ENCODE peak calls at places on chromosomes 11 and 22, in eight cellular contexts. One of them, this sample, is unnamed.

GRCh38 chr11:73388241-73389133 is 12.3 kb downstream of the RELT start:
- DNase-seq in fibroblast of lung: no peak
- DNase-seq in fibroblast of mammary gland: no peak
- DNase-seq in lower lobe of right lung: peak; percentile 80
- DNase-seq in MCF 10A: peak; percentile 54
- DNase-seq in lower leg skin: no peak
- DNase-seq in BE2C: no peak
- DNase-seq in HFF-Myc: no peak
- DNase-seq in this sample: no peak

GRCh38 chr22:46031965-46032851 is 55.2 kb upstream of the WNT7B start:
- DNase-seq in lower leg skin: no peak
- DNase-seq in MCF 10A: no peak
- DNase-seq in fibroblast of lung: no peak
- DNase-seq in fibroblast of mammary gland: no peak
- DNase-seq in lower lobe of right lung: peak; percentile 36
- DNase-seq in BE2C: no peak
- DNase-seq in HFF-Myc: no peak
- DNase-seq in this sample: no peak

GRCh38 chr11:121359587-121359986 is 67.0 kb downstream of the SC5D start:
- DNase-seq in lower lobe of right lung: no peak
- DNase-seq in fibroblast of mammary gland: no peak
- DNase-seq in BE2C: no peak
- DNase-seq in HFF-Myc: no peak
- DNase-seq in lower leg skin: no peak
- DNase-seq in fibroblast of lung: no peak
- DNase-seq in MCF 10A: no peak
- DNase-seq in this sample: no peak

GRCh38 chr11:130576146-130576545 is 127.7 kb downstream of the ADAMTS15 start:
- DNase-seq in BE2C: no peak
- DNase-seq in lower leg skin: no peak
- DNase-seq in fibroblast of lung: no peak
- DNase-seq in fibroblast of mammary gland: no peak
- DNase-seq in MCF 10A: no peak
- DNase-seq in lower lobe of right lung: no peak
- DNase-seq in HFF-Myc: no peak
- DNase-seq in this sample: no peak

GRCh38 chr22:21970037-21970799 is 12.4 kb downstream of the TOP3B start:
- DNase-seq in HFF-Myc: no peak
- DNase-seq in BE2C: no peak
- DNase-seq in fibroblast of mammary gland: no peak
- DNase-seq in MCF 10A: no peak
- DNase-seq in lower leg skin: no peak
- DNase-seq in lower lobe of right lung: no peak
- DNase-seq in fibroblast of lung: no peak
- DNase-seq in this sample: no peak

GRCh38 chr11:119626910-119627305 is 102.1 kb downstream of the NECTIN1 start:
- DNase-seq in BE2C: no peak
- DNase-seq in lower lobe of right lung: no peak
- DNase-seq in HFF-Myc: no peak
- DNase-seq in MCF 10A: no peak
- DNase-seq in lower leg skin: no peak
- DNase-seq in fibroblast of mammary gland: no peak
- DNase-seq in fibroblast of lung: no peak
- DNase-seq in this sample: peak; percentile 23

GRCh38 chr11:58330861-58331260 is 28.0 kb downstream of the OR5B17 start:
- DNase-seq in fibroblast of mammary gland: peak; percentile 51
- DNase-seq in BE2C: no peak
- DNase-seq in fibroblast of lung: peak; percentile 81
- DNase-seq in MCF 10A: no peak
- DNase-seq in HFF-Myc: no peak
- DNase-seq in lower leg skin: no peak
- DNase-seq in lower lobe of right lung: no peak
- DNase-seq in this sample: no peak

GRCh38 chr11:45713573-45713972 is 48.2 kb upstream of the CHST1 start:
- DNase-seq in lower leg skin: no peak
- DNase-seq in fibroblast of lung: no peak
- DNase-seq in lower lobe of right lung: no peak
- DNase-seq in fibroblast of mammary gland: peak; percentile 28
- DNase-seq in HFF-Myc: no peak
- DNase-seq in MCF 10A: peak; percentile 38
- DNase-seq in BE2C: no peak
- DNase-seq in this sample: no peak

GRCh38 chr11:27277843-27278242 is 85.2 kb downstream of the CCDC34 start:
- DNase-seq in fibroblast of lung: no peak
- DNase-seq in BE2C: no peak
- DNase-seq in MCF 10A: no peak
- DNase-seq in HFF-Myc: no peak
- DNase-seq in fibroblast of mammary gland: no peak
- DNase-seq in lower leg skin: no peak
- DNase-seq in lower lobe of right lung: no peak
- DNase-seq in this sample: no peak

GRCh38 chr11:96134622-96135021 is 208.4 kb downstream of the MAML2 start:
- DNase-seq in lower lobe of right lung: no peak
- DNase-seq in fibroblast of lung: no peak
- DNase-seq in HFF-Myc: no peak
- DNase-seq in fibroblast of mammary gland: no peak
- DNase-seq in lower leg skin: no peak
- DNase-seq in BE2C: no peak
- DNase-seq in MCF 10A: no peak
- DNase-seq in this sample: no peak

GRCh38 chr11:3159296-3160190 is 5.6 kb downstream of the OSBPL5 start:
- DNase-seq in fibroblast of mammary gland: peak; percentile 29
- DNase-seq in MCF 10A: no peak
- DNase-seq in BE2C: peak; percentile 65
- DNase-seq in fibroblast of lung: no peak
- DNase-seq in HFF-Myc: no peak
- DNase-seq in lower leg skin: no peak
- DNase-seq in lower lobe of right lung: peak; percentile 76
- DNase-seq in this sample: no peak

GRCh38 chr11:4672470-4672869 is 25.2 kb downstream of the OR51E2 start:
- DNase-seq in fibroblast of mammary gland: no peak
- DNase-seq in BE2C: no peak
- DNase-seq in lower leg skin: no peak
- DNase-seq in fibroblast of lung: peak; percentile 23
- DNase-seq in HFF-Myc: no peak
- DNase-seq in MCF 10A: no peak
- DNase-seq in lower lobe of right lung: no peak
- DNase-seq in this sample: no peak

GRCh38 chr11:75706260-75706729 is 11.3 kb upstream of the MOGAT2 start:
- DNase-seq in fibroblast of lung: peak; percentile 58
- DNase-seq in fibroblast of mammary gland: peak; percentile 80
- DNase-seq in lower lobe of right lung: peak; percentile 84
- DNase-seq in HFF-Myc: peak; percentile 30
- DNase-seq in MCF 10A: peak; percentile 82
- DNase-seq in lower leg skin: peak; percentile 92
- DNase-seq in BE2C: peak; percentile 78
- DNase-seq in this sample: peak; percentile 87

GRCh38 chr11:117045956-117046355 is 52.3 kb downstream of the SIK3 start:
- DNase-seq in fibroblast of lung: no peak
- DNase-seq in BE2C: no peak
- DNase-seq in MCF 10A: peak; percentile 84
- DNase-seq in HFF-Myc: no peak
- DNase-seq in lower lobe of right lung: no peak
- DNase-seq in lower leg skin: no peak
- DNase-seq in fibroblast of mammary gland: peak; percentile 77
- DNase-seq in this sample: no peak

GRCh38 chr11:69640995-69641581 is at the start of gene CCND1:
- DNase-seq in lower leg skin: peak; percentile 94
- DNase-seq in lower lobe of right lung: peak; percentile 80
- DNase-seq in BE2C: peak; percentile 90
- DNase-seq in fibroblast of mammary gland: peak; percentile 92
- DNase-seq in HFF-Myc: peak; percentile 91
- DNase-seq in fibroblast of lung: peak; percentile 91
- DNase-seq in MCF 10A: peak; percentile 88
- DNase-seq in this sample: peak; percentile 95

GRCh38 chr11:62664405-62665074 is 470 bp downstream of the C11orf98 start:
- DNase-seq in lower leg skin: no peak
- DNase-seq in MCF 10A: peak; percentile 65
- DNase-seq in HFF-Myc: no peak
- DNase-seq in BE2C: peak; percentile 45
- DNase-seq in fibroblast of lung: peak; percentile 67
- DNase-seq in fibroblast of mammary gland: peak; percentile 43
- DNase-seq in lower lobe of right lung: peak; percentile 67
- DNase-seq in this sample: peak; percentile 74

GRCh38 chr11:33350287-33350686 is 93.1 kb downstream of the HIPK3 start:
- DNase-seq in lower leg skin: no peak
- DNase-seq in fibroblast of lung: no peak
- DNase-seq in HFF-Myc: no peak
- DNase-seq in lower lobe of right lung: no peak
- DNase-seq in MCF 10A: no peak
- DNase-seq in BE2C: no peak
- DNase-seq in fibroblast of mammary gland: no peak
- DNase-seq in this sample: no peak

GRCh38 chr22:25482868-25483639 is 81.4 kb upstream of the GRK3 start:
- DNase-seq in lower leg skin: peak; percentile 13
- DNase-seq in HFF-Myc: no peak
- DNase-seq in MCF 10A: no peak
- DNase-seq in fibroblast of mammary gland: no peak
- DNase-seq in fibroblast of lung: no peak
- DNase-seq in BE2C: no peak
- DNase-seq in lower lobe of right lung: no peak
- DNase-seq in this sample: no peak

DNA sequence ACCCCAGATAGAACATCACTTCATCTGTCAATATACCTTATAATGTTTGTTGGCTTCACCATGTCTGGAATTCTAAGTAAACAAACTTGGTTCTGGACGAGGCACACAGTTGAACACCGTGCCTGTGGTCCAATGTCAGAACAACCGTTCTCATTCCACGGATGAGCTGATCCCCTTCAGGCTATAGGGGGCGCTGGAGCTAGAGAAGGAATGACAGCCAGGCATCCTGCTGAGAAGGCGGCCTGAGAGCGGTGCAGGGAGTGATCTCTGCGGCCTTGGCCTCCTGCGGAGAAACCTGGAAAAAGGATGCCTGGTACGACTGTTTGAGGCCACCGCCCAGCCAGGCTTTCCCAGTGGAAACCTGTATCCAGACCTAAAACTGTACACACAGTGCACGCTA is 48.7 kb downstream of the FDX1 start:
- DNase-seq in HFF-Myc: no peak
- DNase-seq in MCF 10A: no peak
- DNase-seq in lower lobe of right lung: no peak
- DNase-seq in BE2C: peak; percentile 28
- DNase-seq in fibroblast of mammary gland: no peak
- DNase-seq in lower leg skin: no peak
- DNase-seq in fibroblast of lung: no peak
- DNase-seq in this sample: peak; percentile 79
- TF ChIP-seq CTCF in HFF-Myc: peak; percentile 26
- TF ChIP-seq CTCF in MCF 10A: no peak
- TF ChIP-seq CTCF in lower lobe of right lung: peak; percentile 15
- TF ChIP-seq CTCF in BE2C: peak; percentile 49
- TF ChIP-seq CTCF in fibroblast of mammary gland: peak; percentile 14
- TF ChIP-seq CTCF in lower leg skin: no peak
- TF ChIP-seq CTCF in fibroblast of lung: peak; percentile 22
- TF ChIP-seq CTCF in this sample: peak; percentile 89

DNA sequence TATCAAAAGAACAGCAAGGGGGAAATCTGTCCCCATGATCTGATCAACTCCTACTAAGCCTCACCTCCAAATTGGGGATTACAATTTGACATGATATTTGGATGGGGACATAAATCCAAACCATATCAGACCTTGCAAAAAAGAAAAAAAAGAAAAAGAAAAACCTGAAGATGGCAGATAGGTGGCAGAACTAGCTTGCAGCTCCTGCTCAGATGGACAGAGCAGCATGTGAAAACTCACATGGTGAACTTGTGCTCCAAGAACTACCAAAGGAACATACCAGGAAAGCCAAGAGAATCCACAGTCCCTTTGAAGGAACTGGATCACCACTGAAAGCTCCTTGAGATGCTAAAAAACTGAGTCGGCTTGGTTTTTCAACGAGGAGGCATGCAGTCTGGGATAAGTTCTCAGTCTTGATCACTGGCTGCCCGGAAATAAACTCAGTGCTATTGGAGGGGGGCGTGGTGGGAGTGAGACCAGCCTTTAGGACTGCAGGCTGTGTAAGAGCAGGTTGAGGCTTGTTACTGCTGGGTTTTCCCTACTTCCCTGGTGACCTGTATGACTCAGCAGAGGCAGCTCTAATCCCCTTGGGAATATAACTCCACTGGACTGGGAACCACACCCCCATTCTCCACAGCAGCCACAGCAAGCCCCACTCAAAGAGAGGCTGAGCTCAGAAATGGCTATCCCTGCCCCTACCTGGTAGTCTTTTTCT is 358.3 kb upstream of the ARHGAP42 start:
- DNase-seq in fibroblast of mammary gland: peak; percentile 1
- DNase-seq in HFF-Myc: no peak
- DNase-seq in lower leg skin: no peak
- DNase-seq in BE2C: no peak
- DNase-seq in MCF 10A: peak; percentile 80
- DNase-seq in lower lobe of right lung: no peak
- DNase-seq in fibroblast of lung: peak; percentile 2
- DNase-seq in this sample: peak; percentile 33
- TF ChIP-seq CTCF in fibroblast of mammary gland: no peak
- TF ChIP-seq CTCF in HFF-Myc: no peak
- TF ChIP-seq CTCF in lower leg skin: no peak
- TF ChIP-seq CTCF in BE2C: no peak
- TF ChIP-seq CTCF in MCF 10A: no peak
- TF ChIP-seq CTCF in lower lobe of right lung: no peak
- TF ChIP-seq CTCF in fibroblast of lung: no peak
- TF ChIP-seq CTCF in this sample: peak; percentile 38

GRCh38 chr11:77776455-77776854 is 44.1 kb downstream of the RSF1 start:
- DNase-seq in HFF-Myc: no peak
- DNase-seq in fibroblast of lung: no peak
- DNase-seq in fibroblast of mammary gland: peak; percentile 21
- DNase-seq in BE2C: no peak
- DNase-seq in lower lobe of right lung: no peak
- DNase-seq in lower leg skin: no peak
- DNase-seq in MCF 10A: peak; percentile 30
- DNase-seq in this sample: no peak
- TF ChIP-seq CTCF in HFF-Myc: no peak
- TF ChIP-seq CTCF in fibroblast of lung: peak; percentile 24
- TF ChIP-seq CTCF in fibroblast of mammary gland: peak; percentile 20
- TF ChIP-seq CTCF in BE2C: peak; percentile 39
- TF ChIP-seq CTCF in lower lobe of right lung: peak; percentile 27
- TF ChIP-seq CTCF in lower leg skin: no peak
- TF ChIP-seq CTCF in MCF 10A: peak; percentile 48
- TF ChIP-seq CTCF in this sample: peak; percentile 47

DNA sequence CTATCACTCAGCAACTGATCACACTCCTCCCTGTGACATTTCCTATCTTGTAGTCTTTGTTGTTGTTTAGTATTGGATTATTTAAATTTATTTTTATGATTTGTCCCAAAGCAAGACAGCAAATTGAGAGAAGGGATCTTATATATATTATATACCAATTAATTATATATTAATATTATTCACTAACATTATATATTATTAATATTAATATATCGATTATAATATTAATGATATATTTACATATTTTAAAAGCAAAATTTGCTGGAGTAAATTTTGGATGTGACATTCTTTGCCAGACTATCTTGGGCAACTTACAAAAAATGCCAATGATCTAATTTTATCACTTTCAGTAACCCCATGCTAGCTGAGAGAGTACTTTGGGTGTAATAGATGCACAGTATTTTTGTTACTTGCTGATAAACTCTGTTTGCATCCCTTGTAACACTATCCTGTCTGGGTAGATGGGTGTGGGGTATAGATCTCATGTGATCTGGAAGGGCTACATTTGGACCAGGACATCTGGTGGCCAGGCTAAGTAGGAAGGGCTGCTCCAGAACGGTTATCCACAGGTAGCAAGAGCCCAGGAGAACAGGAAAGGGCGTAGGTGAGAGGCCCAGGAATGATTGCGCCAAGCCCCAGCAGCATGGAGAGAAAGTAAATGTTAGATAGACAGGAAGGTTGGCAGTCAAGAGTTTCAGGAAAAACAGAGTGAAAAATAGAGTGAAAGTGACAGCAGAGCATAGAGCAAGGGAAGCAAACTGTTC is 608.6 kb upstream of the KIRREL3 start:
- DNase-seq in BE2C: no peak
- DNase-seq in fibroblast of lung: no peak
- DNase-seq in HFF-Myc: no peak
- DNase-seq in fibroblast of mammary gland: no peak
- DNase-seq in lower leg skin: no peak
- DNase-seq in MCF 10A: no peak
- DNase-seq in lower lobe of right lung: no peak
- DNase-seq in this sample: peak; percentile 80
- TF ChIP-seq CTCF in BE2C: no peak
- TF ChIP-seq CTCF in fibroblast of lung: no peak
- TF ChIP-seq CTCF in HFF-Myc: no peak
- TF ChIP-seq CTCF in fibroblast of mammary gland: no peak
- TF ChIP-seq CTCF in lower leg skin: no peak
- TF ChIP-seq CTCF in MCF 10A: no peak
- TF ChIP-seq CTCF in lower lobe of right lung: no peak
- TF ChIP-seq CTCF in this sample: peak; percentile 70